ENCODE peak calls at places on chromosomes 6 and 20, in four cellular contexts. M is activated naive CD4-positive, alpha-beta T cell treated with anti-CD3 and anti-CD28 coated beads, Interleukin-2, amount 50 U/mL, for 72 hours; O is foreskin fibroblast; N is hippocampal formation. R is an unnamed sample.

GRCh38 chr6:90780141-90780540 is 193.3 kb upstream of the MAP3K7 start:
- DNase-seq in N (no peak), O (no peak), M (no peak), R (no peak)

GRCh38 chr6:161639772-161640171 is 365.9 kb upstream of the AGPAT4 start:
- DNase-seq in N (peak; percentile 13), O (no peak), M (no peak), R (peak; percentile 59)

GRCh38 chr6:14965340-14966102 is 280.3 kb upstream of the JARID2 start:
- DNase-seq in M (no peak), N (no peak), O (peak; percentile 36), R (no peak)

GRCh38 chr6:143540192-143540591 is 28.7 kb upstream of the FUCA2 start:
- DNase-seq in O (no peak), M (no peak), N (no peak), R (no peak)

GRCh38 chr6:97394160-97394748 is 111.2 kb upstream of the MMS22L start:
- DNase-seq in O (peak; percentile 61), N (peak; percentile 7), M (no peak), R (peak; percentile 70)

GRCh38 chr6:147759088-147759487 is 250.6 kb downstream of the SAMD5 start:
- DNase-seq in M (no peak), N (no peak), O (peak; percentile 44), R (no peak)

GRCh38 chr6:141326426-141326825 is 806.3 kb upstream of the GJE1 start:
- DNase-seq in M (peak; percentile 55), N (no peak), O (peak; percentile 98), R (no peak)

GRCh38 chr6:215335-216034 is 76.8 kb upstream of the DUSP22 start:
- DNase-seq in M (peak; percentile 86), N (no peak), O (peak; percentile 26), R (no peak)

GRCh38 chr20:12093062-12093796 is 175.5 kb downstream of the BTBD3 start:
- DNase-seq in O (no peak), N (no peak), M (no peak), R (no peak)

GRCh38 chr6:34791164-34791841 is 580 bp upstream of the BLTP3A start:
- DNase-seq in O (peak; percentile 60), N (peak; percentile 61), M (peak; percentile 64), R (peak; percentile 69)

GRCh38 chr20:62030834-62031434 is 34.7 kb downstream of the TAF4 start:
- DNase-seq in O (no peak), N (no peak), M (no peak), R (no peak)

GRCh38 chr6:31058128-31058894 is 48.0 kb downstream of the MUC22 start:
- DNase-seq in N (no peak), O (peak; percentile 95), M (no peak), R (peak; percentile 79)

GRCh38 chr6:137637161-137637560 is 143.0 kb upstream of the OLIG3 start:
- DNase-seq in M (no peak), N (no peak), O (peak; percentile 95), R (no peak)

GRCh38 chr6:169859978-169860703 is 108.7 kb downstream of the ERMARD start:
- DNase-seq in N (no peak), O (no peak), M (peak; percentile 45), R (no peak)

GRCh38 chr20:2596673-2597279 is 55.7 kb upstream of the NOP56 start:
- DNase-seq in M (no peak), N (no peak), O (peak; percentile 72), R (no peak)

GRCh38 chr20:3502878-3503277 is 32.1 kb downstream of the ATRN start:
- DNase-seq in N (no peak), M (no peak), O (no peak), R (no peak)

R was measured in globus pallidus.